ENCODE peak calls at places on chromosomes 13 and 19, in five cellular contexts. One of them, this sample, is unnamed.
A peak's percentile ranks its signal among the peaks of the same experiment; 100 is the strongest.

GRCh38 chr13:80022146-80022545 is 318.8 kb downstream of the SPRY2 start:
- DNase-seq in A549: no peak
- DNase-seq in stimulated activated CD8-positive, alpha-beta memory T cell treated with anti-CD3 and anti-CD28 coated beads, Interleukin-2, amount 100 ng/mL, for 1 hour: no peak
- DNase-seq in kidney tubule cell: no peak
- DNase-seq in Calu3: no peak
- DNase-seq in this sample: no peak

GRCh38 chr13:50693755-50694154 is 149.7 kb downstream of the DLEU7 start:
- DNase-seq in Calu3: no peak
- DNase-seq in A549: no peak
- DNase-seq in kidney tubule cell: peak; percentile 34
- DNase-seq in stimulated activated CD8-positive, alpha-beta memory T cell treated with anti-CD3 and anti-CD28 coated beads, Interleukin-2, amount 100 ng/mL, for 1 hour: no peak
- DNase-seq in this sample: no peak

GRCh38 chr19:5122121-5122400 is 153.1 kb downstream of the KDM4B start:
- DNase-seq in Calu3: no peak
- DNase-seq in stimulated activated CD8-positive, alpha-beta memory T cell treated with anti-CD3 and anti-CD28 coated beads, Interleukin-2, amount 100 ng/mL, for 1 hour: no peak
- DNase-seq in kidney tubule cell: no peak
- DNase-seq in A549: no peak
- DNase-seq in this sample: no peak

GRCh38 chr13:110580800-110581199 is 19.3 kb upstream of the RAB20 start:
- DNase-seq in stimulated activated CD8-positive, alpha-beta memory T cell treated with anti-CD3 and anti-CD28 coated beads, Interleukin-2, amount 100 ng/mL, for 1 hour: no peak
- DNase-seq in A549: no peak
- DNase-seq in Calu3: no peak
- DNase-seq in kidney tubule cell: no peak
- DNase-seq in this sample: no peak

GRCh38 chr13:40993987-40994386 is 25.1 kb downstream of the ELF1 start:
- DNase-seq in kidney tubule cell: peak; percentile 79
- DNase-seq in stimulated activated CD8-positive, alpha-beta memory T cell treated with anti-CD3 and anti-CD28 coated beads, Interleukin-2, amount 100 ng/mL, for 1 hour: no peak
- DNase-seq in Calu3: peak; percentile 53
- DNase-seq in A549: no peak
- DNase-seq in this sample: peak; percentile 16

GRCh38 chr19:53908106-53908932 is 759 bp upstream of the CACNG7 start:
- DNase-seq in stimulated activated CD8-positive, alpha-beta memory T cell treated with anti-CD3 and anti-CD28 coated beads, Interleukin-2, amount 100 ng/mL, for 1 hour: no peak
- DNase-seq in Calu3: peak; percentile 63
- DNase-seq in kidney tubule cell: peak; percentile 22
- DNase-seq in A549: peak; percentile 85
- DNase-seq in this sample: peak; percentile 93

GRCh38 chr13:43303040-43303729 is 279.8 kb downstream of the DNAJC15 start:
- DNase-seq in kidney tubule cell: peak; percentile 63
- DNase-seq in stimulated activated CD8-positive, alpha-beta memory T cell treated with anti-CD3 and anti-CD28 coated beads, Interleukin-2, amount 100 ng/mL, for 1 hour: no peak
- DNase-seq in Calu3: peak; percentile 59
- DNase-seq in A549: peak; percentile 48
- DNase-seq in this sample: peak; percentile 71

GRCh38 chr19:47650695-47651094 is 41.8 kb downstream of the BICRA start:
- DNase-seq in Calu3: no peak
- DNase-seq in stimulated activated CD8-positive, alpha-beta memory T cell treated with anti-CD3 and anti-CD28 coated beads, Interleukin-2, amount 100 ng/mL, for 1 hour: no peak
- DNase-seq in kidney tubule cell: no peak
- DNase-seq in A549: no peak
- DNase-seq in this sample: no peak

GRCh38 chr19:45616709-45617027 is 14.7 kb upstream of the GPR4 start:
- DNase-seq in Calu3: no peak
- DNase-seq in A549: no peak
- DNase-seq in kidney tubule cell: no peak
- DNase-seq in stimulated activated CD8-positive, alpha-beta memory T cell treated with anti-CD3 and anti-CD28 coated beads, Interleukin-2, amount 100 ng/mL, for 1 hour: no peak
- DNase-seq in this sample: no peak

GRCh38 chr13:98142427-98143156 is at the start of gene FARP1:
- DNase-seq in Calu3: peak; percentile 77
- DNase-seq in kidney tubule cell: peak; percentile 90
- DNase-seq in A549: peak; percentile 54
- DNase-seq in stimulated activated CD8-positive, alpha-beta memory T cell treated with anti-CD3 and anti-CD28 coated beads, Interleukin-2, amount 100 ng/mL, for 1 hour: no peak
- DNase-seq in this sample: peak; percentile 95

GRCh38 chr13:41720839-41721561 is 239.9 kb downstream of the VWA8 start:
- DNase-seq in kidney tubule cell: peak; percentile 77
- DNase-seq in stimulated activated CD8-positive, alpha-beta memory T cell treated with anti-CD3 and anti-CD28 coated beads, Interleukin-2, amount 100 ng/mL, for 1 hour: no peak
- DNase-seq in A549: no peak
- DNase-seq in Calu3: peak; percentile 28
- DNase-seq in this sample: no peak

GRCh38 chr19:30695171-30695875 is 323.1 kb downstream of the ZNF536 start:
- DNase-seq in A549: no peak
- DNase-seq in stimulated activated CD8-positive, alpha-beta memory T cell treated with anti-CD3 and anti-CD28 coated beads, Interleukin-2, amount 100 ng/mL, for 1 hour: no peak
- DNase-seq in kidney tubule cell: no peak
- DNase-seq in Calu3: no peak
- DNase-seq in this sample: peak; percentile 78

GRCh38 chr13:33004454-33004853 is 11.8 kb upstream of the KL start:
- DNase-seq in stimulated activated CD8-positive, alpha-beta memory T cell treated with anti-CD3 and anti-CD28 coated beads, Interleukin-2, amount 100 ng/mL, for 1 hour: no peak
- DNase-seq in Calu3: no peak
- DNase-seq in A549: no peak
- DNase-seq in kidney tubule cell: no peak
- DNase-seq in this sample: no peak

GRCh38 chr19:44530777-44531176 is 1.3 kb upstream of the CEACAM20 start:
- DNase-seq in kidney tubule cell: peak; percentile 13
- DNase-seq in A549: no peak
- DNase-seq in stimulated activated CD8-positive, alpha-beta memory T cell treated with anti-CD3 and anti-CD28 coated beads, Interleukin-2, amount 100 ng/mL, for 1 hour: no peak
- DNase-seq in Calu3: no peak
- DNase-seq in this sample: no peak

GRCh38 chr13:112592647-112593046 is 4.7 kb upstream of the TUBGCP3 start:
- DNase-seq in A549: no peak
- DNase-seq in stimulated activated CD8-positive, alpha-beta memory T cell treated with anti-CD3 and anti-CD28 coated beads, Interleukin-2, amount 100 ng/mL, for 1 hour: no peak
- DNase-seq in Calu3: no peak
- DNase-seq in kidney tubule cell: peak; percentile 8
- DNase-seq in this sample: no peak

GRCh38 chr13:112877066-112877465 is 91.9 kb upstream of the MCF2L start:
- DNase-seq in kidney tubule cell: no peak
- DNase-seq in stimulated activated CD8-positive, alpha-beta memory T cell treated with anti-CD3 and anti-CD28 coated beads, Interleukin-2, amount 100 ng/mL, for 1 hour: no peak
- DNase-seq in A549: no peak
- DNase-seq in Calu3: no peak
- DNase-seq in this sample: no peak

GRCh38 chr13:113557013-113557412 is 27.5 kb upstream of the TFDP1 start:
- DNase-seq in kidney tubule cell: no peak
- DNase-seq in A549: no peak
- DNase-seq in Calu3: no peak
- DNase-seq in stimulated activated CD8-positive, alpha-beta memory T cell treated with anti-CD3 and anti-CD28 coated beads, Interleukin-2, amount 100 ng/mL, for 1 hour: no peak
- DNase-seq in this sample: no peak

GRCh38 chr19:31448221-31448657 is 99.0 kb upstream of the TSHZ3 start:
- DNase-seq in kidney tubule cell: peak; percentile 1
- DNase-seq in stimulated activated CD8-positive, alpha-beta memory T cell treated with anti-CD3 and anti-CD28 coated beads, Interleukin-2, amount 100 ng/mL, for 1 hour: no peak
- DNase-seq in A549: peak; percentile 32
- DNase-seq in Calu3: no peak
- DNase-seq in this sample: no peak

GRCh38 chr13:21434588-21434987 is 24.5 kb downstream of the ZDHHC20 start:
- DNase-seq in stimulated activated CD8-positive, alpha-beta memory T cell treated with anti-CD3 and anti-CD28 coated beads, Interleukin-2, amount 100 ng/mL, for 1 hour: no peak
- DNase-seq in kidney tubule cell: no peak
- DNase-seq in A549: no peak
- DNase-seq in Calu3: no peak
- DNase-seq in this sample: no peak